ENCODE peak calls at places on chromosomes 12 and 14, in four cellular contexts. Z is stimulated activated CD8-positive, alpha-beta memory T cell treated with anti-CD3 and anti-CD28 coated beads, Interleukin-4, amount 100 ng/mL, for 24 hours; P is NCI-H1417; K is SJCRH30. B is an unnamed sample.

GRCh38 chr14:104101651-104102281 is 16.3 kb downstream of the ASPG start:
- DNase-seq in Z (no peak), P (no peak), K (no peak), B (no peak)

GRCh38 chr14:56357478-56357877 is 222.1 kb upstream of the TMEM260 start:
- DNase-seq in Z (no peak), P (no peak), K (no peak), B (no peak)

GRCh38 chr12:81224626-81225025 is 146.7 kb downstream of the ACSS3 start:
- DNase-seq in Z (no peak), P (no peak), K (no peak), B (no peak)

GRCh38 chr14:95314609-95315008 is 5.1 kb downstream of the CLMN start:
- DNase-seq in Z (no peak), P (no peak), K (peak; percentile 21), B (no peak)

GRCh38 chr14:105445901-105446845 is 26.5 kb downstream of the MTA1 start:
- DNase-seq in Z (no peak), P (no peak), K (no peak), B (no peak)

GRCh38 chr12:120488057-120488660 is 7.8 kb upstream of the DYNLL1 start:
- DNase-seq in Z (no peak), P (no peak), K (no peak), B (no peak)

GRCh38 chr14:94164685-94165431 is 9.3 kb upstream of the PPP4R4 start:
- DNase-seq in Z (no peak), P (peak; percentile 77), K (peak; percentile 86), B (no peak)

GRCh38 chr12:94649349-94650142 is 811 bp downstream of the TMCC3 start:
- DNase-seq in Z (no peak), P (peak; percentile 68), K (peak; percentile 36), B (no peak)

GRCh38 chr12:122152754-122153153 is 21.3 kb downstream of the IL31 start:
- DNase-seq in Z (no peak), P (no peak), K (no peak), B (no peak)

GRCh38 chr12:76109879-76110278 is 25.4 kb upstream of the NAP1L1 start:
- DNase-seq in Z (no peak), P (no peak), K (no peak), B (no peak)

GRCh38 chr12:96143827-96144226 is 50.3 kb upstream of the ELK3 start:
- DNase-seq in Z (no peak), P (no peak), K (no peak), B (no peak)

GRCh38 chr12:54561164-54561563 is 11.8 kb downstream of the PDE1B start:
- DNase-seq in Z (no peak), P (no peak), K (no peak), B (no peak)

GRCh38 chr12:48985475-48985897 is 7.4 kb downstream of the WNT1 start:
- DNase-seq in Z (no peak), P (no peak), K (peak; percentile 34), B (no peak)

GRCh38 chr12:77407951-77408350 is 342.6 kb upstream of the E2F7 start:
- DNase-seq in Z (no peak), P (no peak), K (no peak), B (no peak)

GRCh38 chr14:91898256-91898843 is 31.0 kb upstream of the TC2N start:
- DNase-seq in Z (no peak), P (no peak), K (no peak), B (no peak)